ENCODE peak calls at places on chromosomes 12 and 14, in six cellular contexts. V, L, J, E, N and I are unnamed samples.

GRCh38 chr12:115375188-115375991 is 691.4 kb upstream of the TBX3 start:
- DNase-seq in L (no peak), V (peak), E (peak), N (no peak), J (no peak), I (peak)

GRCh38 chr14:36513451-36514277 is 6.4 kb downstream of the NKX2-1 start:
- DNase-seq in J (no peak), V (no peak), E (no peak), L (no peak), N (no peak), I (no peak)

GRCh38 chr12:15754233-15754632 is 35.0 kb downstream of the EPS8 start:
- DNase-seq in J (no peak), V (peak), L (no peak), N (no peak), E (no peak), I (no peak)

GRCh38 chr12:613996-614726 is 49.1 kb downstream of the NINJ2 start:
- DNase-seq in J (peak), E (peak), N (no peak), L (peak), V (peak), I (no peak)

GRCh38 chr12:89162704-89163261 is 189.5 kb downstream of the DUSP6 start:
- DNase-seq in V (peak), E (no peak), N (peak), J (no peak), L (no peak), I (peak)

GRCh38 chr12:19614601-19615442 is 175.5 kb downstream of the AEBP2 start:
- DNase-seq in L (no peak), E (no peak), N (no peak), J (no peak), V (no peak), I (no peak)

GRCh38 chr12:46900734-46901463 is 75.1 kb upstream of the SLC38A4 start:
- DNase-seq in L (no peak), J (no peak), V (no peak), E (peak), N (no peak), I (no peak)

GRCh38 chr12:39788235-39788634 is 168.6 kb upstream of the ABCD2 start:
- DNase-seq in E (no peak), N (no peak), J (no peak), L (no peak), V (no peak), I (no peak)

GRCh38 chr14:22883191-22883976 is at the start of gene REM2:
- DNase-seq in L (no peak), J (no peak), E (no peak), V (no peak), N (no peak), I (peak)